ENCODE peak calls at places on chromosomes 12 and 14, in eight cellular contexts. I, N, B, V, X, W, S and Z are unnamed samples.

GRCh38 chr14:94857985-94858384 is 88.1 kb upstream of the GSC start:
- DNase-seq in I (no peak), N (no peak), B (no peak), V (no peak), X (no peak), W (no peak), S (no peak), Z (no peak)

GRCh38 chr12:24913130-24913529 is 35.8 kb downstream of the BCAT1 start:
- DNase-seq in I (no peak), N (no peak), B (no peak), V (no peak), X (no peak), W (no peak), S (no peak), Z (no peak)

GRCh38 chr12:21169878-21170472 is 39.0 kb downstream of the SLCO1B1 start:
- DNase-seq in I (peak; percentile 7), N (peak; percentile 4), B (peak; percentile 31), V (no peak), X (peak; percentile 27), W (peak; percentile 71), S (peak; percentile 21), Z (no peak)

GRCh38 chr12:52848661-52849255 is at the start of gene KRT78:
- DNase-seq in I (no peak), N (no peak), B (no peak), V (no peak), X (no peak), W (no peak), S (no peak), Z (no peak)

GRCh38 chr12:11959117-11959823 is 111.5 kb upstream of the BCL2L14 start:
- DNase-seq in I (no peak), N (no peak), B (peak; percentile 55), V (no peak), X (no peak), W (no peak), S (no peak), Z (no peak)

GRCh38 chr14:64723691-64724577 is 19.7 kb downstream of the PLEKHG3 start:
- DNase-seq in I (no peak), N (no peak), B (peak; percentile 11), V (no peak), X (no peak), W (no peak), S (no peak), Z (peak; percentile 25)

GRCh38 chr12:89768586-89769482 is 60.2 kb upstream of the ATP2B1 start:
- DNase-seq in I (no peak), N (peak; percentile 97), B (peak; percentile 99), V (no peak), X (no peak), W (peak; percentile 36), S (peak; percentile 97), Z (no peak)

GRCh38 chr12:62714409-62715075 is 220.4 kb downstream of the PPM1H start:
- DNase-seq in I (no peak), N (no peak), B (no peak), V (peak; percentile 62), X (no peak), W (no peak), S (peak; percentile 53), Z (peak; percentile 73)

GRCh38 chr12:123034865-123035264 is 54.4 kb downstream of the ARL6IP4 start:
- DNase-seq in I (no peak), N (peak; percentile 42), B (peak; percentile 84), V (no peak), X (no peak), W (no peak), S (peak; percentile 50), Z (peak; percentile 9)

GRCh38 chr14:94522115-94522724 is 13.0 kb upstream of the SERPINA12 start:
- DNase-seq in I (no peak), N (no peak), B (no peak), V (no peak), X (no peak), W (no peak), S (no peak), Z (no peak)

GRCh38 chr12:48080285-48080684 is 25.6 kb downstream of the SENP1 start:
- DNase-seq in I (no peak), N (no peak), B (no peak), V (no peak), X (no peak), W (no peak), S (no peak), Z (no peak)

GRCh38 chr14:96502621-96503251 is 554 bp downstream of the PAPOLA start:
- DNase-seq in I (peak; percentile 43), N (no peak), B (peak; percentile 31), V (peak; percentile 57), X (peak; percentile 61), W (peak; percentile 62), S (peak; percentile 20), Z (peak; percentile 63)

GRCh38 chr12:52058631-52059324 is 7.5 kb downstream of the NR4A1 start:
- DNase-seq in I (peak; percentile 5), N (no peak), B (no peak), V (peak; percentile 68), X (no peak), W (no peak), S (no peak), Z (peak; percentile 64)

GRCh38 chr12:67364228-67364627 is 95.1 kb downstream of the CAND1 start:
- DNase-seq in I (no peak), N (no peak), B (no peak), V (no peak), X (no peak), W (no peak), S (peak; percentile 32), Z (no peak)

GRCh38 chr12:46020768-46021167 is 30.4 kb upstream of the SCAF11 start:
- DNase-seq in I (no peak), N (no peak), B (no peak), V (no peak), X (no peak), W (no peak), S (no peak), Z (no peak)

GRCh38 chr12:14768823-14769405 is 34.4 kb downstream of the WBP11 start:
- DNase-seq in I (peak; percentile 37), N (no peak), B (peak; percentile 48), V (no peak), X (peak; percentile 32), W (peak; percentile 32), S (peak; percentile 22), Z (peak; percentile 47)

GRCh38 chr12:69898236-69898635 is 73.2 kb downstream of the MYRFL start:
- DNase-seq in I (no peak), N (no peak), B (peak; percentile 68), V (no peak), X (no peak), W (no peak), S (peak; percentile 94), Z (no peak)

GRCh38 chr12:47504775-47505446 is 200.9 kb downstream of the RPAP3 start:
- DNase-seq in I (no peak), N (peak; percentile 46), B (peak; percentile 58), V (no peak), X (no peak), W (no peak), S (peak; percentile 69), Z (no peak)

GRCh38 chr14:22412936-22413411 is 176.1 kb downstream of the DAD1 start:
- DNase-seq in I (no peak), N (no peak), B (peak; percentile 51), V (no peak), X (no peak), W (no peak), S (peak; percentile 66), Z (no peak)

GRCh38 chr12:14771651-14772137 is 31.6 kb downstream of the WBP11 start:
- DNase-seq in I (no peak), N (no peak), B (no peak), V (no peak), X (no peak), W (no peak), S (no peak), Z (no peak)

GRCh38 chr12:89951694-89952060 is 243.0 kb upstream of the ATP2B1 start:
- DNase-seq in I (no peak), N (no peak), B (no peak), V (no peak), X (no peak), W (no peak), S (no peak), Z (no peak)

GRCh38 chr12:82146740-82147139 is 211.4 kb downstream of the CCDC59 start:
- DNase-seq in I (no peak), N (no peak), B (no peak), V (no peak), X (no peak), W (no peak), S (no peak), Z (peak; percentile 19)

GRCh38 chr12:50985322-50985721 is 33.0 kb downstream of the HIGD1C start:
- DNase-seq in I (no peak), N (peak; percentile 53), B (peak; percentile 90), V (no peak), X (no peak), W (peak; percentile 30), S (peak; percentile 78), Z (no peak)

GRCh38 chr14:99286761-99287160 is 14.8 kb upstream of the BCL11B start:
- DNase-seq in I (no peak), N (no peak), B (no peak), V (no peak), X (no peak), W (no peak), S (no peak), Z (no peak)
- H3K4me3 ChIP-seq in I (no peak overlapping the region), N (no peak overlapping the region), B (no peak overlapping the region), V (no peak overlapping the region), X (peak overlapping the region; percentile 43), W (no peak overlapping the region), S (no peak overlapping the region), Z (no peak overlapping the region)

DNA sequence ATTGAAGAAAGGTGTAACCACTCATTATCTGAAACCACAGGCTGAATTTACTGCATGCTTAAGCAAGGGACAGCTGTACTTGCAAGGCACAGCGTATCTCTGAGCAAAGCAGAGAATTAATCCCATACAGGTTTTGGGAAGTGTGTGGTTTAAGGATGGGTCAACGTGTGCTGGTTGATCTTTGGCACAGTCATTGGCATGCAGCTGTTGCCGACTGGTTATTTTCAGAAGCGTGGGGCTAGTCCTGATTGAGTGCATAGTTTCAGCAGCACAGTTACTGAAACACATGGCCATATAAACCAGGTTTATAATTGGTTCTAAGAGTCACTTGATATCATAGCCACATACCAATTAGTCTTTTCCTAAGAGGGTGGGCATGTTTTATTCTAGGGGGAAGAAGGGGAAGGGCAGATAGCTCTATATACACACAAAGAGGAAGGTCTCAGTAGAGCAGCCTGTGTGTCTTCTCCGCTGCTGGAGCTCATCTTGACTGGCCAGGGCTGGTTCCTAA is 10.9 kb upstream of the RPS6KL1 start:
- DNase-seq in I (no peak), N (no peak), B (peak; percentile 40), V (no peak), X (no peak), W (no peak), S (peak; percentile 42), Z (no peak)
- H3K4me3 ChIP-seq in I (no peak overlapping the region), N (no peak overlapping the region), B (no peak overlapping the region), V (no peak overlapping the region), X (no peak overlapping the region), W (no peak overlapping the region), S (no peak overlapping the region), Z (no peak overlapping the region)

GRCh38 chr12:98533723-98534251 is 18.4 kb downstream of the TMPO start:
- DNase-seq in I (no peak), N (peak; percentile 51), B (no peak), V (no peak), X (no peak), W (no peak), S (peak; percentile 76), Z (no peak)
- H3K4me3 ChIP-seq in I (no peak overlapping the region), N (no peak overlapping the region), B (no peak overlapping the region), V (no peak overlapping the region), X (no peak overlapping the region), W (no peak overlapping the region), S (no peak overlapping the region), Z (no peak overlapping the region)

DNA sequence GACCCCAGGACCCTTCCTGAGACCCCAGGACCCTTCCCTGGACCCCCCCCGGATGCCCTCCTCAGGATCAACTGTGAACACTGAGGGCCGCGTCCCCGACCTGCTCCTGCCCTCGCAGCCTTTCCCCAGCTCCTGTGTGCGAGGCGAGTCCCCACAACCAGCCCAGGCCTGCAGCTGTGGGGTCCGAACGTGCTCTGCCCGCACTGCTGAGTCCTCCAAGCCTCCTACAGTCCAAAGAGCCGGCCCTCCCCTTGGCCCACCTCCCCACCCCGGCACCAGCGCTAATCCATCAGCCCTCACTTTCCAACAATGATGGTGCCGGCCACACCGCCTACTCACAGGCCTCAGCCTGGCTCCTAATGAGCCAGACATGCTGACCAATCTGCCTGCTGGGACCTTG is 26.2 kb upstream of the ANKLE2 start:
- DNase-seq in I (no peak), N (no peak), B (no peak), V (no peak), X (no peak), W (no peak), S (no peak), Z (peak; percentile 24)
- H3K4me3 ChIP-seq in I (no peak overlapping the region), N (no peak overlapping the region), B (no peak overlapping the region), V (no peak overlapping the region), X (no peak overlapping the region), W (no peak overlapping the region), S (no peak overlapping the region), Z (no peak overlapping the region)